ENCODE peak calls at places on chromosomes 1 and 21, in eight cellular contexts. J is dorsolateral prefrontal cortex, H is PC-9, L is IMR-90, D is RWPE1, S is NCI-H1105 treated with DMSO at 0.1 percent for 48 hours, A is H4, P is hypothalamus. N is an unnamed sample.

GRCh38 chr1:178310685-178311105 is 186.1 kb downstream of the CLEC20A start:
- DNase-seq in J (no peak), H (peak), L (peak), D (peak), S (peak), A (peak), P (no peak), N (peak)

GRCh38 chr21:42601656-42602055 is 51.8 kb upstream of the PDE9A start:
- DNase-seq in J (no peak), H (no peak), L (no peak), D (no peak), S (no peak), A (no peak), P (no peak), N (no peak)

GRCh38 chr1:202351725-202352124 is 3.2 kb downstream of the PPP1R12B start:
- DNase-seq in J (no peak), H (peak), L (peak), D (no peak), S (no peak), A (no peak), P (no peak), N (no peak)

GRCh38 chr1:240474133-240474614 is 137.8 kb downstream of the GREM2 start:
- DNase-seq in J (no peak), H (no peak), L (peak), D (peak), S (no peak), A (peak), P (no peak), N (no peak)

GRCh38 chr1:220655961-220656720 is 34.0 kb upstream of the C1orf115 start:
- DNase-seq in J (no peak), H (no peak), L (no peak), D (no peak), S (no peak), A (no peak), P (no peak), N (no peak)

GRCh38 chr1:85581138-85581801 is 709 bp downstream of the CCN1 start:
- DNase-seq in J (no peak), H (peak), L (peak), D (peak), S (peak), A (peak), P (no peak), N (no peak)

GRCh38 chr1:84853743-84854721 is 39.0 kb downstream of the LPAR3 start:
- DNase-seq in J (no peak), H (peak), L (peak), D (peak), S (no peak), A (peak), P (no peak), N (no peak)

GRCh38 chr1:3323021-3323790 is 131.3 kb upstream of the ARHGEF16 start:
- DNase-seq in J (no peak), H (no peak), L (no peak), D (no peak), S (no peak), A (no peak), P (no peak), N (peak)

GRCh38 chr1:115461526-115461925 is 123.5 kb upstream of the NGF start:
- DNase-seq in J (no peak), H (no peak), L (no peak), D (no peak), S (no peak), A (no peak), P (no peak), N (no peak)

GRCh38 chr1:44405041-44405803 is at the start of gene RNF220:
- DNase-seq in J (peak), H (peak), L (peak), D (peak), S (peak), A (peak), P (peak), N (peak)

GRCh38 chr1:236502972-236503639 is 20.7 kb upstream of the LGALS8 start:
- DNase-seq in J (no peak), H (peak), L (peak), D (peak), S (no peak), A (peak), P (peak), N (no peak)

GRCh38 chr1:54107131-54107530 is 45.7 kb downstream of the CDCP2 start:
- DNase-seq in J (no peak), H (no peak), L (peak), D (no peak), S (peak), A (no peak), P (no peak), N (no peak)

GRCh38 chr1:45594412-45594811 is 10.6 kb downstream of the NASP start:
- DNase-seq in J (no peak), H (no peak), L (no peak), D (no peak), S (no peak), A (no peak), P (no peak), N (no peak)

GRCh38 chr1:98422821-98423220 is 238.7 kb upstream of the SNX7 start:
- DNase-seq in J (no peak), H (no peak), L (no peak), D (no peak), S (no peak), A (peak), P (no peak), N (no peak)

GRCh38 chr1:203217139-203217621 is 12.3 kb downstream of the CHIT1 start:
- DNase-seq in J (no peak), H (no peak), L (no peak), D (no peak), S (no peak), A (no peak), P (no peak), N (no peak)

GRCh38 chr1:218339267-218339831 is 5.8 kb upstream of the TGFB2 start:
- DNase-seq in J (no peak), H (no peak), L (peak), D (no peak), S (peak), A (peak), P (no peak), N (no peak)

GRCh38 chr1:155226910-155227260 is 18.4 kb downstream of the MTX1 start:
- DNase-seq in J (no peak), H (peak), L (peak), D (no peak), S (peak), A (peak), P (no peak), N (peak)

GRCh38 chr21:44467859-44468195 is 12.5 kb downstream of the LRRC3 start:
- DNase-seq in J (no peak), H (no peak), L (no peak), D (no peak), S (no peak), A (no peak), P (no peak), N (no peak)

GRCh38 chr1:78730053-78730452 is 80.4 kb downstream of the IFI44 start:
- DNase-seq in J (no peak), H (no peak), L (no peak), D (no peak), S (no peak), A (no peak), P (no peak), N (no peak)

GRCh38 chr1:244012232-244012631 is 38.9 kb upstream of the ZBTB18 start:
- DNase-seq in J (no peak), H (no peak), L (peak), D (peak), S (peak), A (no peak), P (no peak), N (peak)

N was measured in NCI-H1092.